ENCODE peak calls at places on chromosomes 3 and 15, in ten cellular contexts. U is endothelial cell, C is anterior cingulate cortex, Y is hepatocyte, G is T-helper 1 cell, O is body of pancreas, A is lower leg skin, K is heart right ventricle, W is cardiac muscle cell, B is IMR-90. X is an unnamed sample.

GRCh38 chr15:99732268-99732641 is 982 bp downstream of the LYSMD4 start:
- DNase-seq in Y (peak), O (peak), A (no peak), U (no peak), W (peak), K (no peak), B (peak), C (no peak), G (no peak), X (no peak)

GRCh38 chr3:115862099-115862498 is 238.8 kb downstream of the GAP43 start:
- DNase-seq in B (no peak), O (no peak), A (no peak), K (no peak), Y (no peak), G (no peak), U (no peak), C (no peak), W (no peak), X (no peak)

GRCh38 chr15:40828447-40829036 is at the start of gene PPP1R14D:
- DNase-seq in U (no peak), W (no peak), C (no peak), G (no peak), K (no peak), Y (no peak), O (no peak), A (no peak), B (no peak), X (no peak)

GRCh38 chr15:29914441-29915053 is 92.3 kb upstream of the TJP1 start:
- DNase-seq in U (no peak), K (no peak), G (no peak), B (no peak), Y (no peak), O (peak), W (no peak), A (no peak), C (no peak), X (no peak)

GRCh38 chr3:183265713-183266417 is 12.8 kb downstream of the B3GNT5 start:
- DNase-seq in A (peak), U (no peak), C (no peak), G (no peak), K (no peak), Y (peak), O (peak), W (peak), B (peak), X (no peak)

GRCh38 chr3:191762323-191762960 is 301.5 kb downstream of the PYDC2 start:
- DNase-seq in W (peak), A (no peak), U (no peak), Y (peak), O (no peak), K (no peak), C (no peak), G (no peak), B (no peak), X (no peak)

GRCh38 chr3:157541506-157542236 is 38.5 kb upstream of the VEPH1 start:
- DNase-seq in W (no peak), A (no peak), K (no peak), B (no peak), Y (no peak), C (no peak), U (no peak), O (no peak), G (no peak), X (no peak)

GRCh38 chr3:65665922-65666321 is 372.8 kb downstream of the MAGI1 start:
- DNase-seq in K (no peak), C (no peak), Y (no peak), U (no peak), B (no peak), A (no peak), O (no peak), W (no peak), G (no peak), X (no peak)

GRCh38 chr3:9147896-9148267 is 101.6 kb downstream of the SRGAP3 start:
- DNase-seq in U (no peak), B (no peak), Y (no peak), C (no peak), K (no peak), W (no peak), A (no peak), G (no peak), O (no peak), X (no peak)

GRCh38 chr3:184380210-184380626 is 364 bp downstream of the CHRD start:
- DNase-seq in B (no peak), G (no peak), W (peak), O (peak), Y (peak), U (peak), A (peak), C (no peak), K (peak), X (peak)

GRCh38 chr15:48896775-48897143 is 18.8 kb downstream of the EID1 start:
- DNase-seq in Y (no peak), C (no peak), A (no peak), W (peak), O (no peak), U (no peak), K (no peak), G (no peak), B (no peak), X (no peak)

GRCh38 chr3:194632983-194633348 is 253 bp downstream of the TMEM44 start:
- DNase-seq in W (peak), O (peak), Y (peak), K (no peak), C (no peak), G (no peak), A (no peak), U (no peak), B (no peak), X (peak)

GRCh38 chr15:74270854-74271520 is 34.9 kb downstream of the CCDC33 start:
- DNase-seq in C (no peak), G (no peak), O (no peak), U (no peak), K (no peak), Y (no peak), A (no peak), W (no peak), B (no peak), X (no peak)

GRCh38 chr15:40695469-40695910 is 516 bp downstream of the RAD51 start:
- DNase-seq in G (no peak), O (no peak), C (no peak), Y (peak), B (peak), U (peak), K (no peak), W (peak), A (no peak), X (no peak)

GRCh38 chr3:88882121-88882520 is 225.3 kb upstream of the EPHA3 start:
- DNase-seq in W (no peak), O (no peak), U (no peak), B (no peak), A (no peak), Y (no peak), G (no peak), K (no peak), C (no peak), X (no peak)

GRCh38 chr3:143120716-143121239 is 1.2 kb downstream of the CHST2 start:
- DNase-seq in K (peak), B (peak), Y (peak), W (peak), C (no peak), G (peak), O (peak), U (peak), A (no peak), X (peak)

GRCh38 chr3:45261333-45262110 is 35.4 kb upstream of the TMEM158 start:
- DNase-seq in B (no peak), W (no peak), K (no peak), Y (no peak), A (no peak), U (no peak), G (no peak), C (no peak), O (no peak), X (no peak)

GRCh38 chr15:58985443-58985842 is 2.0 kb upstream of the RNF111 start:
- DNase-seq in G (no peak), B (peak), C (no peak), O (peak), Y (peak), A (peak), W (peak), K (no peak), U (no peak), X (no peak)

GRCh38 chr3:189317911-189318310 is 146.1 kb downstream of the TPRG1 start:
- DNase-seq in A (no peak), Y (no peak), K (no peak), C (no peak), G (no peak), O (no peak), U (no peak), B (no peak), W (no peak), X (no peak)

GRCh38 chr3:22175899-22176298 is 424.9 kb upstream of the ZNF385D start:
- DNase-seq in W (peak), Y (no peak), C (no peak), G (no peak), B (no peak), U (no peak), O (no peak), A (no peak), K (no peak), X (no peak)

X was measured in frontal cortex.